ENCODE peak calls at places on chromosome 20, in six cellular contexts. One of them, this sample, is unnamed.

GRCh38 chr20:57656821-57657536 is 36.8 kb upstream of the ZBP1 start:
- DNase-seq in breast epithelium: no peak
- DNase-seq in tibial artery: no peak
- DNase-seq in pancreas: peak
- DNase-seq in PC-3: no peak
- DNase-seq in stomach: peak
- DNase-seq in this sample: no peak

GRCh38 chr20:46807998-46808397 is 86.6 kb upstream of the EYA2 start:
- DNase-seq in PC-3: no peak
- DNase-seq in stomach: no peak
- DNase-seq in tibial artery: no peak
- DNase-seq in pancreas: no peak
- DNase-seq in breast epithelium: no peak
- DNase-seq in this sample: no peak

GRCh38 chr20:23939641-23940040 is 48.9 kb downstream of the GGTLC1 start:
- DNase-seq in breast epithelium: no peak
- DNase-seq in PC-3: no peak
- DNase-seq in stomach: no peak
- DNase-seq in tibial artery: no peak
- DNase-seq in pancreas: no peak
- DNase-seq in this sample: no peak

GRCh38 chr20:50467618-50468373 is 42.4 kb upstream of the PTPN1 start:
- DNase-seq in pancreas: no peak
- DNase-seq in breast epithelium: no peak
- DNase-seq in tibial artery: no peak
- DNase-seq in stomach: peak
- DNase-seq in PC-3: peak
- DNase-seq in this sample: no peak

GRCh38 chr20:54623923-54624569 is 148.7 kb downstream of the DOK5 start:
- DNase-seq in stomach: peak
- DNase-seq in PC-3: no peak
- DNase-seq in pancreas: no peak
- DNase-seq in breast epithelium: no peak
- DNase-seq in tibial artery: no peak
- DNase-seq in this sample: no peak

GRCh38 chr20:22523499-22524392 is 60.6 kb downstream of the FOXA2 start:
- DNase-seq in pancreas: no peak
- DNase-seq in breast epithelium: no peak
- DNase-seq in PC-3: peak
- DNase-seq in stomach: peak
- DNase-seq in tibial artery: no peak
- DNase-seq in this sample: no peak

GRCh38 chr20:53844259-53844658 is 226.1 kb downstream of the BCAS1 start:
- DNase-seq in stomach: no peak
- DNase-seq in PC-3: no peak
- DNase-seq in pancreas: no peak
- DNase-seq in breast epithelium: no peak
- DNase-seq in tibial artery: no peak
- DNase-seq in this sample: no peak

GRCh38 chr20:8721098-8721497 is 347.8 kb upstream of the PLCB4 start:
- DNase-seq in stomach: peak
- DNase-seq in breast epithelium: peak
- DNase-seq in PC-3: peak
- DNase-seq in tibial artery: peak
- DNase-seq in pancreas: no peak
- DNase-seq in this sample: no peak

GRCh38 chr20:22312744-22313346 is 271.5 kb downstream of the FOXA2 start:
- DNase-seq in pancreas: no peak
- DNase-seq in breast epithelium: no peak
- DNase-seq in PC-3: peak
- DNase-seq in tibial artery: no peak
- DNase-seq in stomach: peak
- DNase-seq in this sample: no peak

GRCh38 chr20:54015496-54015895 is 54.9 kb downstream of the BCAS1 start:
- DNase-seq in breast epithelium: no peak
- DNase-seq in stomach: no peak
- DNase-seq in PC-3: no peak
- DNase-seq in pancreas: no peak
- DNase-seq in tibial artery: no peak
- DNase-seq in this sample: no peak

GRCh38 chr20:39961667-39962066 is 727.4 kb downstream of the MAFB start:
- DNase-seq in tibial artery: no peak
- DNase-seq in breast epithelium: no peak
- DNase-seq in stomach: no peak
- DNase-seq in pancreas: no peak
- DNase-seq in PC-3: no peak
- DNase-seq in this sample: no peak

GRCh38 chr20:62679978-62680589 is 28.6 kb upstream of the NTSR1 start:
- DNase-seq in tibial artery: no peak
- DNase-seq in stomach: no peak
- DNase-seq in pancreas: no peak
- DNase-seq in PC-3: no peak
- DNase-seq in breast epithelium: no peak
- DNase-seq in this sample: no peak

GRCh38 chr20:52047811-52048302 is 143.7 kb downstream of the ZFP64 start:
- DNase-seq in pancreas: no peak
- DNase-seq in breast epithelium: no peak
- DNase-seq in stomach: no peak
- DNase-seq in tibial artery: no peak
- DNase-seq in PC-3: no peak
- DNase-seq in this sample: no peak

GRCh38 chr20:29300579-29301551 is 1956.6 kb upstream of the DEFB115 start:
- DNase-seq in breast epithelium: no peak
- DNase-seq in PC-3: no peak
- DNase-seq in pancreas: no peak
- DNase-seq in tibial artery: no peak
- DNase-seq in stomach: no peak
- DNase-seq in this sample: no peak

GRCh38 chr20:40689943-40690835 is 1.2 kb upstream of the MAFB start:
- DNase-seq in stomach: peak
- DNase-seq in breast epithelium: peak
- DNase-seq in pancreas: peak
- DNase-seq in PC-3: peak
- DNase-seq in tibial artery: peak
- DNase-seq in this sample: no peak

GRCh38 chr20:13353261-13353945 is 132.3 kb downstream of the ISM1 start:
- DNase-seq in PC-3: no peak
- DNase-seq in breast epithelium: no peak
- DNase-seq in stomach: no peak
- DNase-seq in pancreas: no peak
- DNase-seq in tibial artery: no peak
- DNase-seq in this sample: no peak

GRCh38 chr20:4814696-4815252 is 93.1 kb downstream of the PRND start:
- DNase-seq in breast epithelium: no peak
- DNase-seq in pancreas: peak
- DNase-seq in tibial artery: peak
- DNase-seq in stomach: peak
- DNase-seq in PC-3: no peak
- DNase-seq in this sample: peak

GRCh38 chr20:40945754-40946451 is 82.7 kb upstream of the TOP1 start:
- DNase-seq in tibial artery: peak
- DNase-seq in stomach: peak
- DNase-seq in pancreas: no peak
- DNase-seq in breast epithelium: peak
- DNase-seq in PC-3: peak
- DNase-seq in this sample: no peak

GRCh38 chr20:52312131-52312729 is 120.7 kb upstream of the ZFP64 start:
- DNase-seq in pancreas: no peak
- DNase-seq in breast epithelium: peak
- DNase-seq in stomach: peak
- DNase-seq in tibial artery: no peak
- DNase-seq in PC-3: peak
- DNase-seq in this sample: no peak

GRCh38 chr20:34875657-34876160 is 703 bp upstream of the ACSS2 start:
- DNase-seq in breast epithelium: no peak
- DNase-seq in tibial artery: no peak
- DNase-seq in PC-3: no peak
- DNase-seq in stomach: no peak
- DNase-seq in pancreas: no peak
- DNase-seq in this sample: no peak

GRCh38 chr20:44600758-44601562 is 18.6 kb downstream of the PKIG start:
- DNase-seq in stomach: no peak
- DNase-seq in PC-3: no peak
- DNase-seq in pancreas: no peak
- DNase-seq in tibial artery: peak
- DNase-seq in breast epithelium: no peak
- DNase-seq in this sample: no peak

GRCh38 chr20:44600301-44600700 is 17.9 kb downstream of the PKIG start:
- DNase-seq in stomach: no peak
- DNase-seq in tibial artery: no peak
- DNase-seq in breast epithelium: no peak
- DNase-seq in pancreas: no peak
- DNase-seq in PC-3: no peak
- DNase-seq in this sample: no peak

GRCh38 chr20:44597930-44598329 is 15.6 kb downstream of the PKIG start:
- DNase-seq in breast epithelium: no peak
- DNase-seq in stomach: no peak
- DNase-seq in pancreas: no peak
- DNase-seq in tibial artery: peak
- DNase-seq in PC-3: no peak
- DNase-seq in this sample: no peak

GRCh38 chr20:44598413-44599290 is 16.3 kb downstream of the PKIG start:
- DNase-seq in stomach: no peak
- DNase-seq in PC-3: peak
- DNase-seq in pancreas: no peak
- DNase-seq in tibial artery: peak
- DNase-seq in breast epithelium: no peak
- DNase-seq in this sample: no peak

GRCh38 chr20:44599715-44600114 is 17.3 kb downstream of the PKIG start:
- DNase-seq in PC-3: no peak
- DNase-seq in stomach: no peak
- DNase-seq in breast epithelium: no peak
- DNase-seq in pancreas: no peak
- DNase-seq in tibial artery: peak
- DNase-seq in this sample: no peak
- H3K27ac ChIP-seq in PC-3: no peak
- H3K27ac ChIP-seq in stomach: peak
- H3K27ac ChIP-seq in breast epithelium: peak
- H3K27ac ChIP-seq in pancreas: peak
- H3K27ac ChIP-seq in tibial artery: peak
- H3K27ac ChIP-seq in this sample: peak

DNA sequence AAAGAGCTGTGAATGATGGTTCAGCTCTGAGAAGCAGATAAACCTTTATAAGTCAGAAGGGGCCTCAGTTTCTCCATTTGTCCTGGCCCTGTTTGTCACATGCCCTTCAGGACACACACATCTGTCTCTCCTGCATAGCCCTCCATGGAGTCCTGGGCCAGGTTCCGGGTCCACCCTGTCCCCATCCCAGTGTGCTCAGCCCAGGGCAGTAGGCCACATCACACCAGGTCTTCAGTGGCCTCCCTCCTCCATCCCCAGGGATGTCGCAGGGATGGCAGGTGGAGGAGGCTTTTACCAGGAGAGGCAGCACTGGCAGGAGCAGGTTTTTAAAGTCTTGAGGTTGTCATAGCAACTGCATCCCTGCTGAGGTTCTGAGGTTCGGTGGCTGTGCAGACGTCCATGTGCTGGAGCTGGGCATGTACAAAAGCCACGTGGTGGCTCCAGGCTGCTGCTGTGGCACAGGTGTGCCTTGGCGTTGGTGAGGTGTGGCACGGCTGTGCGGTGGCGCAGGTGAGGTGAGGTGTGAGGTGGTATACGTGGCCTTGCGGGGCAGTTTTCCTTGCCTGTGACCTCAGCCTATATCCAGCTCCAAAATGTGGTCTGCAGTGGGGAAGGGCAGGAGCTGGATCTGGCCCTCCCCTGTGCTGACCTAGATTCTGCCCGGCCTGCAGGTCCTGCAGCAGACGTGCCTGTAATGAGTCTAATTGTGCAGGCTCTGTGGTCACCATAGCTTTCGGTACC is 8.0 kb upstream of the NPBWR2 start:
- DNase-seq in tibial artery: no peak
- DNase-seq in stomach: peak
- DNase-seq in pancreas: no peak
- DNase-seq in PC-3: no peak
- DNase-seq in breast epithelium: no peak
- DNase-seq in this sample: no peak
- H3K27ac ChIP-seq in tibial artery: no peak
- H3K27ac ChIP-seq in stomach: no peak
- H3K27ac ChIP-seq in pancreas: no peak
- H3K27ac ChIP-seq in PC-3: no peak
- H3K27ac ChIP-seq in breast epithelium: no peak
- H3K27ac ChIP-seq in this sample: no peak

GRCh38 chr20:6705106-6705766 is 62.2 kb upstream of the BMP2 start:
- DNase-seq in pancreas: no peak
- DNase-seq in stomach: no peak
- DNase-seq in PC-3: peak
- DNase-seq in tibial artery: no peak
- DNase-seq in breast epithelium: no peak
- DNase-seq in this sample: no peak
- H3K27ac ChIP-seq in pancreas: peak
- H3K27ac ChIP-seq in stomach: peak
- H3K27ac ChIP-seq in PC-3: peak
- H3K27ac ChIP-seq in tibial artery: peak
- H3K27ac ChIP-seq in breast epithelium: no peak
- H3K27ac ChIP-seq in this sample: no peak

DNA sequence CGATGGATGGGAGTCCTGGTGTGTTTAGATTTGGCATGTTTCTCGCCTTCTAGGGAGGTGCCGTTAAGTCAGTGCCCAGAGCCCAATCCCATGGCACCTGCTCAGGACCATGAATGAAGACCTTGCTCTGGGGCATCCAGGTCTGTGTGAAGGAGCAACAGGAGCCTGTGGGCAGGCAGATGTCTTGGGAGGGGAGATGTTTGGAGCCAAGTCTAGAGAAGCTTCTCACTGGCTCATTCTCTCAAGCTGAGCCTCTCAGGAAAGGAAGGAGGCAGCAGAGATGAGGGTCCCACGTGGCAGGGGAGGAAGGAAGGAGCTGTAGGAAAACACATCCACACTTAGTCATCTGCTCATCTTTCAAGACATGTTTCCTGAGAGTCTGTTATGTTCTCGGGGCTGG is 9.5 kb upstream of the SIRPB1 start:
- DNase-seq in PC-3: peak
- DNase-seq in tibial artery: no peak
- DNase-seq in pancreas: no peak
- DNase-seq in stomach: no peak
- DNase-seq in breast epithelium: no peak
- DNase-seq in this sample: no peak
- H3K27ac ChIP-seq in PC-3: no peak
- H3K27ac ChIP-seq in tibial artery: no peak
- H3K27ac ChIP-seq in pancreas: no peak
- H3K27ac ChIP-seq in stomach: no peak
- H3K27ac ChIP-seq in breast epithelium: no peak
- H3K27ac ChIP-seq in this sample: no peak

GRCh38 chr20:37335642-37336368 is 10.1 kb upstream of the SRC start:
- DNase-seq in PC-3: peak
- DNase-seq in tibial artery: no peak
- DNase-seq in stomach: no peak
- DNase-seq in breast epithelium: no peak
- DNase-seq in pancreas: no peak
- DNase-seq in this sample: no peak
- H3K27ac ChIP-seq in PC-3: peak
- H3K27ac ChIP-seq in tibial artery: peak
- H3K27ac ChIP-seq in stomach: peak
- H3K27ac ChIP-seq in breast epithelium: peak
- H3K27ac ChIP-seq in pancreas: peak
- H3K27ac ChIP-seq in this sample: peak

DNA sequence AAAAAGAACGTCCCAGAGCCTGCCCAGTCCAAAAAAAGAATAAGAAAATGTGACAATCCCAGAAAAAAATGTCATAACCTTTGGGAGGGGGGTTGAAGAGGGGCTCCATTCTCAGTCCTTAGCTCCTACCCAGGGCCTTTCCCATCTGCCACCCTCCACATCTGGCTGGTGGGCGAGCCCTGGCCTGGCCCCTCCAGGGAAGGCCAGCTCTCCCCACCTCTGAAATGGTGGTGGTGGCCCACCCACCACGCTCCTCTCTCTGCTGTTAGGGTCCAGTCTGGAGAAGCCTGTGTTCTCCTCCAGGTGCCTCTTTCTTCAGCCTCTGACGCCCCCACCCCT is 415 bp downstream of the RGS19 start:
- DNase-seq in tibial artery: no peak
- DNase-seq in breast epithelium: no peak
- DNase-seq in pancreas: no peak
- DNase-seq in stomach: no peak
- DNase-seq in PC-3: no peak
- DNase-seq in this sample: no peak
- H3K27ac ChIP-seq in tibial artery: peak
- H3K27ac ChIP-seq in breast epithelium: peak
- H3K27ac ChIP-seq in pancreas: peak
- H3K27ac ChIP-seq in stomach: peak
- H3K27ac ChIP-seq in PC-3: no peak
- H3K27ac ChIP-seq in this sample: peak